ENCODE peak calls at places on chromosomes 2 and 18, in eight cellular contexts. One of them, this sample, is unnamed.

GRCh38 chr2:40286721-40287120 is 165.2 kb downstream of the SLC8A1 start:
- DNase-seq in choroid plexus epithelial cell: no peak
- DNase-seq in tibial artery: no peak
- DNase-seq in transverse colon: no peak
- DNase-seq in fibroblast of lung: no peak
- DNase-seq in CD4-positive, alpha-beta T cell: no peak
- DNase-seq in MM.1S: no peak
- DNase-seq in PC-9: no peak
- DNase-seq in this sample: no peak

GRCh38 chr2:65018141-65018582 is 29.0 kb downstream of the SLC1A4 start:
- DNase-seq in MM.1S: no peak
- DNase-seq in fibroblast of lung: no peak
- DNase-seq in PC-9: no peak
- DNase-seq in choroid plexus epithelial cell: no peak
- DNase-seq in tibial artery: peak
- DNase-seq in transverse colon: peak
- DNase-seq in CD4-positive, alpha-beta T cell: no peak
- DNase-seq in this sample: no peak

GRCh38 chr2:237791977-237792727 is 6.4 kb upstream of the RBM44 start:
- DNase-seq in fibroblast of lung: no peak
- DNase-seq in transverse colon: no peak
- DNase-seq in choroid plexus epithelial cell: peak
- DNase-seq in CD4-positive, alpha-beta T cell: no peak
- DNase-seq in MM.1S: no peak
- DNase-seq in tibial artery: no peak
- DNase-seq in PC-9: peak
- DNase-seq in this sample: no peak

GRCh38 chr18:13405305-13406038 is 186.9 kb downstream of the LDLRAD4 start:
- DNase-seq in choroid plexus epithelial cell: no peak
- DNase-seq in MM.1S: no peak
- DNase-seq in PC-9: no peak
- DNase-seq in tibial artery: no peak
- DNase-seq in fibroblast of lung: no peak
- DNase-seq in transverse colon: no peak
- DNase-seq in CD4-positive, alpha-beta T cell: no peak
- DNase-seq in this sample: no peak

GRCh38 chr18:33034941-33035340 is 262.1 kb upstream of the KLHL14 start:
- DNase-seq in CD4-positive, alpha-beta T cell: no peak
- DNase-seq in choroid plexus epithelial cell: peak
- DNase-seq in PC-9: no peak
- DNase-seq in MM.1S: no peak
- DNase-seq in fibroblast of lung: peak
- DNase-seq in transverse colon: no peak
- DNase-seq in tibial artery: no peak
- DNase-seq in this sample: no peak

GRCh38 chr2:1743396-1744150 is 742 bp downstream of the PXDN start:
- DNase-seq in CD4-positive, alpha-beta T cell: no peak
- DNase-seq in choroid plexus epithelial cell: peak
- DNase-seq in transverse colon: no peak
- DNase-seq in PC-9: no peak
- DNase-seq in tibial artery: no peak
- DNase-seq in MM.1S: no peak
- DNase-seq in fibroblast of lung: peak
- DNase-seq in this sample: no peak

GRCh38 chr2:8796878-8797550 is 40.4 kb downstream of the KIDINS220 start:
- DNase-seq in tibial artery: no peak
- DNase-seq in MM.1S: peak
- DNase-seq in choroid plexus epithelial cell: no peak
- DNase-seq in PC-9: no peak
- DNase-seq in CD4-positive, alpha-beta T cell: no peak
- DNase-seq in fibroblast of lung: no peak
- DNase-seq in transverse colon: no peak
- DNase-seq in this sample: no peak

GRCh38 chr2:227486688-227487087 is 14.7 kb downstream of the AGFG1 start:
- DNase-seq in PC-9: no peak
- DNase-seq in choroid plexus epithelial cell: no peak
- DNase-seq in CD4-positive, alpha-beta T cell: no peak
- DNase-seq in MM.1S: no peak
- DNase-seq in fibroblast of lung: no peak
- DNase-seq in transverse colon: no peak
- DNase-seq in tibial artery: no peak
- DNase-seq in this sample: no peak

GRCh38 chr2:231671617-231672350 is 36.5 kb upstream of the PTMA start:
- DNase-seq in CD4-positive, alpha-beta T cell: no peak
- DNase-seq in fibroblast of lung: no peak
- DNase-seq in MM.1S: peak
- DNase-seq in PC-9: no peak
- DNase-seq in choroid plexus epithelial cell: no peak
- DNase-seq in tibial artery: no peak
- DNase-seq in transverse colon: peak
- DNase-seq in this sample: no peak

GRCh38 chr2:64792310-64792709 is 138.6 kb upstream of the SERTAD2 start:
- DNase-seq in transverse colon: no peak
- DNase-seq in choroid plexus epithelial cell: peak
- DNase-seq in fibroblast of lung: no peak
- DNase-seq in CD4-positive, alpha-beta T cell: no peak
- DNase-seq in MM.1S: no peak
- DNase-seq in PC-9: no peak
- DNase-seq in tibial artery: no peak
- DNase-seq in this sample: no peak

GRCh38 chr2:181916726-181917377 is 25.3 kb downstream of the ITPRID2 start:
- DNase-seq in PC-9: no peak
- DNase-seq in CD4-positive, alpha-beta T cell: no peak
- DNase-seq in choroid plexus epithelial cell: peak
- DNase-seq in MM.1S: no peak
- DNase-seq in tibial artery: no peak
- DNase-seq in fibroblast of lung: peak
- DNase-seq in transverse colon: no peak
- DNase-seq in this sample: no peak

DNA sequence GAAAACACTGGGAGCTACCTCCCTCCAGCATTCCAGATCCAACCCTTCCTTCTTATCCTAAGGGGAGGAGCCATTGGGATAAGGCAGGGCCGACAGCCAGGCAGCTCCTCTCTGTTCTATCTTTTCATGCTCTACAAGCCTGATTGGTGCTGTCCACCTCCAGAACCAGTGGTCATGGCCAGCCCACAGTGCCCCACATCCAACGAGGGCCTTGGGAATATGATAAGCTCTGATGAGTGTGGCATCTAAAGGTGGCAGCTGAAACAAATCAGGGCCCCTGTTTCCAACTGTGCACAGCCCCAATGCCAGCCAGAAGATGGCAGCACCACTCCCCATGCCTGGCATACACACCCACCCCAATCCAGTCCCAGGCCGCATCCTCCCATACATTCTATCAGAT is 329.3 kb downstream of the C1D start:
- DNase-seq in fibroblast of lung: peak
- DNase-seq in tibial artery: no peak
- DNase-seq in PC-9: peak
- DNase-seq in CD4-positive, alpha-beta T cell: no peak
- DNase-seq in MM.1S: no peak
- DNase-seq in transverse colon: no peak
- DNase-seq in choroid plexus epithelial cell: peak
- DNase-seq in this sample: no peak
- TF ChIP-seq CTCF in fibroblast of lung: peak
- TF ChIP-seq CTCF in tibial artery: peak
- TF ChIP-seq CTCF in PC-9: peak
- TF ChIP-seq CTCF in CD4-positive, alpha-beta T cell: no peak
- TF ChIP-seq CTCF in MM.1S: peak
- TF ChIP-seq CTCF in transverse colon: peak
- TF ChIP-seq CTCF in choroid plexus epithelial cell: peak
- TF ChIP-seq CTCF in this sample: peak

GRCh38 chr2:52144588-52144987 is 1112.7 kb upstream of the NRXN1 start:
- DNase-seq in MM.1S: no peak
- DNase-seq in CD4-positive, alpha-beta T cell: no peak
- DNase-seq in PC-9: no peak
- DNase-seq in choroid plexus epithelial cell: peak
- DNase-seq in tibial artery: no peak
- DNase-seq in transverse colon: no peak
- DNase-seq in fibroblast of lung: no peak
- DNase-seq in this sample: no peak
- TF ChIP-seq CTCF in MM.1S: no peak
- TF ChIP-seq CTCF in CD4-positive, alpha-beta T cell: no peak
- TF ChIP-seq CTCF in PC-9: no peak
- TF ChIP-seq CTCF in choroid plexus epithelial cell: peak
- TF ChIP-seq CTCF in tibial artery: no peak
- TF ChIP-seq CTCF in transverse colon: no peak
- TF ChIP-seq CTCF in fibroblast of lung: no peak
- TF ChIP-seq CTCF in this sample: no peak

GRCh38 chr2:86300496-86300895 is 36.9 kb downstream of the REEP1 start:
- DNase-seq in CD4-positive, alpha-beta T cell: no peak
- DNase-seq in choroid plexus epithelial cell: no peak
- DNase-seq in tibial artery: no peak
- DNase-seq in MM.1S: no peak
- DNase-seq in PC-9: no peak
- DNase-seq in transverse colon: no peak
- DNase-seq in fibroblast of lung: no peak
- DNase-seq in this sample: no peak

GRCh38 chr2:86301711-86302202 is 35.7 kb downstream of the REEP1 start:
- DNase-seq in transverse colon: no peak
- DNase-seq in MM.1S: no peak
- DNase-seq in tibial artery: no peak
- DNase-seq in CD4-positive, alpha-beta T cell: no peak
- DNase-seq in PC-9: no peak
- DNase-seq in fibroblast of lung: no peak
- DNase-seq in choroid plexus epithelial cell: no peak
- DNase-seq in this sample: no peak

GRCh38 chr2:86304416-86304815 is 33.0 kb downstream of the REEP1 start:
- DNase-seq in MM.1S: no peak
- DNase-seq in choroid plexus epithelial cell: no peak
- DNase-seq in tibial artery: no peak
- DNase-seq in PC-9: no peak
- DNase-seq in fibroblast of lung: no peak
- DNase-seq in CD4-positive, alpha-beta T cell: no peak
- DNase-seq in transverse colon: no peak
- DNase-seq in this sample: no peak

GRCh38 chr2:86301010-86301409 is 36.4 kb downstream of the REEP1 start:
- DNase-seq in choroid plexus epithelial cell: peak
- DNase-seq in transverse colon: no peak
- DNase-seq in CD4-positive, alpha-beta T cell: no peak
- DNase-seq in MM.1S: no peak
- DNase-seq in tibial artery: no peak
- DNase-seq in PC-9: no peak
- DNase-seq in fibroblast of lung: peak
- DNase-seq in this sample: no peak

DNA sequence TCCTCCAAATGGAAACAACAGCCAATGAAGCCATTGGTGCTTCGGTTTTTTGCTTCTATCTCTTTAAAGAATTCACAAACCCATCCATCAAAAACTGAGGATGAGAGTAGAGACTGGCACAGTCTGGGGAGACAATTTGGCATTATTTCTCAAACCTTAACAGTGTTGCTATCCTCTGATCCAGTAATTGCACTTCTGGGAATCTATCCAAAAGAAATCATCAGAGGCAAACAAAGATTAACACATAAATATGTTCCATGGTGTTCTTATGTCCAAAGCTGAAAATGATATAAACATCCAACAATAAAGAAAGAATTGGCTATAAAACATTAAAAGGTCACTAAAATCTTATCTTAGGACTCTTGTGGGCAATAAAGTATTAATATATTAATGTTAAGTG is 35.1 kb downstream of the REEP1 start:
- DNase-seq in CD4-positive, alpha-beta T cell: no peak
- DNase-seq in PC-9: no peak
- DNase-seq in tibial artery: no peak
- DNase-seq in choroid plexus epithelial cell: no peak
- DNase-seq in fibroblast of lung: no peak
- DNase-seq in transverse colon: no peak
- DNase-seq in MM.1S: no peak
- DNase-seq in this sample: no peak
- TF ChIP-seq CTCF in CD4-positive, alpha-beta T cell: no peak
- TF ChIP-seq CTCF in PC-9: no peak
- TF ChIP-seq CTCF in tibial artery: no peak
- TF ChIP-seq CTCF in choroid plexus epithelial cell: no peak
- TF ChIP-seq CTCF in fibroblast of lung: no peak
- TF ChIP-seq CTCF in transverse colon: no peak
- TF ChIP-seq CTCF in MM.1S: no peak
- TF ChIP-seq CTCF in this sample: no peak

GRCh38 chr18:79680100-79680879 is 687 bp downstream of the CTDP1 start:
- DNase-seq in choroid plexus epithelial cell: peak
- DNase-seq in fibroblast of lung: peak
- DNase-seq in MM.1S: peak
- DNase-seq in transverse colon: peak
- DNase-seq in CD4-positive, alpha-beta T cell: no peak
- DNase-seq in tibial artery: peak
- DNase-seq in PC-9: peak
- DNase-seq in this sample: no peak

GRCh38 chr18:79678665-79679551 is 695 bp upstream of the CTDP1 start:
- DNase-seq in PC-9: peak
- DNase-seq in MM.1S: peak
- DNase-seq in tibial artery: peak
- DNase-seq in CD4-positive, alpha-beta T cell: peak
- DNase-seq in fibroblast of lung: peak
- DNase-seq in choroid plexus epithelial cell: peak
- DNase-seq in transverse colon: peak
- DNase-seq in this sample: peak

GRCh38 chr18:79680891-79681339 is 1.3 kb downstream of the CTDP1 start:
- DNase-seq in PC-9: no peak
- DNase-seq in transverse colon: peak
- DNase-seq in tibial artery: peak
- DNase-seq in choroid plexus epithelial cell: no peak
- DNase-seq in CD4-positive, alpha-beta T cell: no peak
- DNase-seq in MM.1S: no peak
- DNase-seq in fibroblast of lung: no peak
- DNase-seq in this sample: no peak

GRCh38 chr18:79677840-79678239 is 1.8 kb upstream of the CTDP1 start:
- DNase-seq in choroid plexus epithelial cell: no peak
- DNase-seq in MM.1S: no peak
- DNase-seq in CD4-positive, alpha-beta T cell: no peak
- DNase-seq in tibial artery: peak
- DNase-seq in fibroblast of lung: no peak
- DNase-seq in PC-9: no peak
- DNase-seq in transverse colon: no peak
- DNase-seq in this sample: no peak

GRCh38 chr18:79679552-79680099 is at the start of gene CTDP1:
- DNase-seq in fibroblast of lung: peak
- DNase-seq in choroid plexus epithelial cell: peak
- DNase-seq in CD4-positive, alpha-beta T cell: peak
- DNase-seq in MM.1S: peak
- DNase-seq in PC-9: peak
- DNase-seq in transverse colon: peak
- DNase-seq in tibial artery: peak
- DNase-seq in this sample: no peak
- TF ChIP-seq CTCF in fibroblast of lung: no peak
- TF ChIP-seq CTCF in choroid plexus epithelial cell: no peak
- TF ChIP-seq CTCF in CD4-positive, alpha-beta T cell: no peak
- TF ChIP-seq CTCF in MM.1S: no peak
- TF ChIP-seq CTCF in PC-9: no peak
- TF ChIP-seq CTCF in transverse colon: no peak
- TF ChIP-seq CTCF in tibial artery: no peak
- TF ChIP-seq CTCF in this sample: peak

This sample was measured in BJ.